ENCODE peak calls at places on chromosomes 12 and 14, in six cellular contexts. S, J, F, Q, E and G are unnamed samples.

GRCh38 chr12:122950276-122950675 is 16.0 kb downstream of the ABCB9 start:
- DNase-seq in S (no peak), F (no peak), J (no peak), Q (no peak), E (no peak), G (no peak)

GRCh38 chr12:57010627-57011224 is 4.4 kb upstream of the ZBTB39 start:
- DNase-seq in S (no peak), J (no peak), F (no peak), Q (no peak), E (no peak), G (no peak)

GRCh38 chr12:108495054-108495453 is 20.0 kb upstream of the FICD start:
- DNase-seq in Q (peak), S (no peak), F (peak), E (no peak), J (peak), G (peak)

GRCh38 chr12:103519632-103520031 is 23.9 kb upstream of the C12orf42 start:
- DNase-seq in F (no peak), Q (no peak), S (no peak), E (no peak), J (no peak), G (no peak)

GRCh38 chr14:69259531-69260245 is at the start of gene GALNT16:
- DNase-seq in J (peak), Q (peak), F (no peak), S (no peak), E (peak), G (no peak)

GRCh38 chr12:93784339-93785086 is 107.3 kb downstream of the CRADD start:
- DNase-seq in J (peak), S (peak), Q (peak), F (peak), E (peak), G (no peak)

GRCh38 chr12:2347137-2347843 is 294.5 kb downstream of the CACNA1C start:
- DNase-seq in F (no peak), Q (no peak), S (no peak), E (no peak), J (no peak), G (no peak)

GRCh38 chr14:103526247-103526913 is 2.6 kb upstream of the TRMT61A start:
- DNase-seq in S (no peak), F (no peak), Q (no peak), E (no peak), J (peak), G (no peak)

GRCh38 chr14:96002511-96002884 is 36.7 kb upstream of the C14orf132 start:
- DNase-seq in F (no peak), J (no peak), E (no peak), Q (no peak), S (no peak), G (no peak)

GRCh38 chr12:65922077-65922476 is 97.8 kb downstream of the HMGA2 start:
- DNase-seq in S (no peak), E (no peak), Q (no peak), F (no peak), J (no peak), G (no peak)

GRCh38 chr12:2395352-2395977 is 342.7 kb downstream of the CACNA1C start:
- DNase-seq in J (peak), F (peak), Q (peak), E (peak), S (no peak), G (no peak)

GRCh38 chr12:47190271-47190750 is 110.6 kb upstream of the AMIGO2 start:
- DNase-seq in J (peak), E (no peak), Q (peak), F (peak), S (no peak), G (peak)

GRCh38 chr14:46480817-46481216 is 170.8 kb downstream of the RPL10L start:
- DNase-seq in J (no peak), F (no peak), S (no peak), E (no peak), Q (no peak), G (no peak)

GRCh38 chr14:22837059-22837749 is 819 bp downstream of the MMP14 start:
- DNase-seq in S (no peak), E (peak), Q (peak), F (peak), J (no peak), G (peak)

GRCh38 chr14:100706200-100706599 is 20.5 kb upstream of the DLK1 start:
- DNase-seq in J (no peak), S (no peak), Q (no peak), E (no peak), F (no peak), G (no peak)

GRCh38 chr14:102848830-102849521 is 71.7 kb downstream of the TRAF3 start:
- DNase-seq in Q (no peak), S (no peak), F (no peak), J (no peak), E (peak), G (no peak)

GRCh38 chr14:99731536-99732435 is 47.7 kb downstream of the CYP46A1 start:
- DNase-seq in S (no peak), Q (no peak), E (no peak), F (no peak), J (no peak), G (no peak)

GRCh38 chr14:63727231-63727735 is 582 bp downstream of the SGPP1 start:
- DNase-seq in J (peak), E (peak), Q (peak), S (no peak), F (peak), G (no peak)

GRCh38 chr14:77024171-77024627 is 4.3 kb downstream of the IRF2BPL start:
- DNase-seq in Q (peak), S (peak), E (no peak), J (no peak), F (peak), G (no peak)

GRCh38 chr14:103527408-103528157 is 1.4 kb upstream of the TRMT61A start:
- DNase-seq in Q (peak), J (no peak), E (no peak), F (no peak), S (no peak), G (no peak)

GRCh38 chr12:6224550-6224949 is 24.4 kb downstream of the CD9 start:
- DNase-seq in F (no peak), Q (no peak), S (no peak), E (peak), J (no peak), G (no peak)

GRCh38 chr14:64746298-64747250 is 42.4 kb downstream of the PLEKHG3 start:
- DNase-seq in S (no peak), J (no peak), E (no peak), Q (no peak), F (no peak), G (no peak)

GRCh38 chr12:43285248-43285647 is 266.8 kb downstream of the ADAMTS20 start:
- DNase-seq in Q (peak), E (no peak), S (no peak), F (peak), J (no peak), G (peak)

GRCh38 chr12:62703011-62703380 is 232.0 kb downstream of the PPM1H start:
- DNase-seq in Q (peak), J (peak), E (no peak), F (no peak), S (no peak), G (no peak)

GRCh38 chr14:92534863-92535654 is 21.5 kb downstream of the RIN3 start:
- DNase-seq in Q (no peak), S (no peak), F (no peak), J (no peak), E (no peak), G (no peak)

GRCh38 chr14:98187302-98187701 is 1084.7 kb downstream of the BCL11B start:
- DNase-seq in Q (no peak), S (no peak), F (no peak), E (no peak), J (no peak), G (no peak)

GRCh38 chr12:71870409-71870808 is 30.9 kb downstream of the TBC1D15 start:
- DNase-seq in J (no peak), F (no peak), S (no peak), Q (no peak), E (no peak), G (no peak)

GRCh38 chr12:118880745-118881144 is 100.6 kb upstream of the SRRM4 start:
- DNase-seq in S (no peak), Q (no peak), J (no peak), E (no peak), F (no peak), G (no peak)

GRCh38 chr14:93002851-93003298 is 79.9 kb downstream of the CHGA start:
- DNase-seq in F (no peak), E (no peak), J (no peak), Q (no peak), S (no peak), G (no peak)

GRCh38 chr14:27845241-27845850 is 921.2 kb upstream of the FOXG1 start:
- DNase-seq in F (no peak), J (no peak), E (peak), S (no peak), Q (no peak), G (no peak)

GRCh38 chr12:108724054-108724889 is 7.0 kb downstream of the CORO1C start:
- DNase-seq in F (peak), Q (peak), S (no peak), J (peak), E (no peak), G (no peak)